ENCODE peak calls at places on chromosomes 1 and 21, in five cellular contexts. L is IMR-90, Q is H1, F is fibroblast of lung, X is MM.1S. D is an unnamed sample.

GRCh38 chr1:55362558-55362957 is 147.4 kb upstream of the USP24 start:
- DNase-seq in L (peak; percentile 85), Q (no peak), F (peak; percentile 85), X (peak; percentile 27), D (no peak)

GRCh38 chr1:171221665-171222591 is 26.4 kb upstream of the FMO1 start:
- DNase-seq in L (peak; percentile 22), Q (no peak), F (peak; percentile 74), X (no peak), D (no peak)

GRCh38 chr1:6037338-6037762 is 8.3 kb upstream of the KCNAB2 start:
- DNase-seq in L (peak; percentile 34), Q (no peak), F (no peak), X (no peak), D (peak; percentile 47)

GRCh38 chr21:41491412-41491811 is 16.5 kb downstream of the TMPRSS2 start:
- DNase-seq in L (no peak), Q (no peak), F (no peak), X (no peak), D (no peak)

GRCh38 chr1:94928293-94928939 is 1.5 kb upstream of the CNN3 start:
- DNase-seq in L (no peak), Q (no peak), F (no peak), X (no peak), D (no peak)

GRCh38 chr1:178653091-178653490 is 72.0 kb upstream of the RALGPS2 start:
- DNase-seq in L (peak; percentile 49), Q (no peak), F (peak; percentile 38), X (no peak), D (no peak)

GRCh38 chr1:154765970-154766369 is 104.1 kb downstream of the KCNN3 start:
- DNase-seq in L (peak; percentile 34), Q (no peak), F (peak; percentile 20), X (peak; percentile 33), D (peak; percentile 25)

GRCh38 chr1:215569987-215570824 is 3.1 kb downstream of the KCTD3 start:
- DNase-seq in L (peak; percentile 20), Q (no peak), F (peak; percentile 44), X (no peak), D (no peak)

GRCh38 chr21:31713973-31714740 is 17.8 kb downstream of the SCAF4 start:
- DNase-seq in L (peak; percentile 45), Q (no peak), F (peak; percentile 53), X (no peak), D (no peak)

GRCh38 chr21:41754481-41754891 is 12.4 kb downstream of the RIPK4 start:
- DNase-seq in L (no peak), Q (no peak), F (no peak), X (no peak), D (no peak)

GRCh38 chr1:213977486-213977842 is 10.3 kb upstream of the PROX1 start:
- DNase-seq in L (no peak), Q (no peak), F (no peak), X (no peak), D (no peak)

GRCh38 chr1:51648180-51649109 is 31.6 kb downstream of the OSBPL9 start:
- DNase-seq in L (peak; percentile 93), Q (no peak), F (peak; percentile 77), X (no peak), D (no peak)

GRCh38 chr1:170734412-170735175 is 70.7 kb downstream of the PRRX1 start:
- DNase-seq in L (peak; percentile 74), Q (no peak), F (peak; percentile 66), X (no peak), D (no peak)

GRCh38 chr1:9700340-9700739 is 48.8 kb downstream of the PIK3CD start:
- DNase-seq in L (peak; percentile 94), Q (no peak), F (peak; percentile 93), X (no peak), D (no peak)

GRCh38 chr1:179824265-179824664 is 53.3 kb downstream of the TOR1AIP2 start:
- DNase-seq in L (no peak), Q (no peak), F (no peak), X (no peak), D (no peak)

GRCh38 chr21:16424331-16424749 is 694.6 kb downstream of the USP25 start:
- DNase-seq in L (no peak), Q (no peak), F (peak; percentile 75), X (no peak), D (no peak)

GRCh38 chr1:151832318-151832984 is 849 bp upstream of the RORC start:
- DNase-seq in L (peak; percentile 41), Q (no peak), F (no peak), X (no peak), D (no peak)

GRCh38 chr1:33970148-33970825 is 106.4 kb downstream of the HMGB4 start:
- DNase-seq in L (no peak), Q (no peak), F (no peak), X (no peak), D (no peak)

GRCh38 chr1:178725603-178726517 is 816 bp downstream of the RALGPS2 start:
- DNase-seq in L (peak; percentile 84), Q (peak; percentile 76), F (peak; percentile 92), X (peak; percentile 95), D (peak; percentile 95)

GRCh38 chr1:67733741-67734690 is 49.0 kb downstream of the GADD45A start:
- DNase-seq in L (no peak), Q (peak; percentile 43), F (no peak), X (no peak), D (peak; percentile 61)

GRCh38 chr1:224542783-224543440 is 73.2 kb upstream of the CNIH3 start:
- DNase-seq in L (peak; percentile 99), Q (no peak), F (peak; percentile 100), X (no peak), D (no peak)

GRCh38 chr1:42753070-42753469 is 13.0 kb upstream of the CLDN19 start:
- DNase-seq in L (peak; percentile 75), Q (no peak), F (peak; percentile 69), X (no peak), D (no peak)

GRCh38 chr1:64042331-64043100 is 160.9 kb upstream of the UBE2U start:
- DNase-seq in L (peak; percentile 98), Q (no peak), F (peak; percentile 97), X (no peak), D (no peak)

GRCh38 chr1:113903496-113904291 is 905 bp downstream of the AP4B1 start:
- DNase-seq in L (no peak), Q (no peak), F (no peak), X (no peak), D (peak; percentile 51)

GRCh38 chr1:62392951-62393350 is 43.9 kb upstream of the USP1 start:
- DNase-seq in L (no peak), Q (no peak), F (no peak), X (no peak), D (no peak)

GRCh38 chr1:1171551-1172340 is 1.9 kb upstream of the TTLL10 start:
- DNase-seq in L (no peak), Q (peak; percentile 50), F (no peak), X (no peak), D (no peak)

GRCh38 chr1:202770135-202770534 is 38.1 kb downstream of the KDM5B start:
- DNase-seq in L (no peak), Q (no peak), F (no peak), X (no peak), D (no peak)

GRCh38 chr21:31911138-31911907 is 38.5 kb downstream of the HUNK start:
- DNase-seq in L (peak; percentile 86), Q (no peak), F (peak; percentile 29), X (no peak), D (no peak)

GRCh38 chr1:89259283-89259971 is 13.2 kb downstream of the GBP5 start:
- DNase-seq in L (no peak), Q (no peak), F (no peak), X (no peak), D (no peak)

GRCh38 chr1:227729881-227730629 is 5.0 kb downstream of the JMJD4 start:
- DNase-seq in L (peak; percentile 64), Q (peak; percentile 81), F (peak; percentile 54), X (peak; percentile 65), D (peak; percentile 69)

GRCh38 chr1:43908858-43909257 is 24.7 kb upstream of the ARTN start:
- DNase-seq in L (no peak), Q (no peak), F (no peak), X (no peak), D (no peak)
- TF ChIP-seq CTCF in L (no peak), Q (peak; percentile 35), F (no peak), X (no peak), D (peak; percentile 25)

GRCh38 chr1:53450225-53450624 is 9.0 kb upstream of the DMRTB1 start:
- DNase-seq in L (no peak), Q (peak; percentile 75), F (no peak), X (no peak), D (no peak)

GRCh38 chr1:53458634-53459033 is 565 bp upstream of the DMRTB1 start:
- DNase-seq in L (no peak), Q (no peak), F (no peak), X (no peak), D (no peak)

GRCh38 chr1:53449693-53450092 is 9.5 kb upstream of the DMRTB1 start:
- DNase-seq in L (no peak), Q (no peak), F (no peak), X (no peak), D (no peak)

GRCh38 chr1:53455592-53455991 is 3.6 kb upstream of the DMRTB1 start:
- DNase-seq in L (no peak), Q (no peak), F (no peak), X (no peak), D (no peak)

DNA sequence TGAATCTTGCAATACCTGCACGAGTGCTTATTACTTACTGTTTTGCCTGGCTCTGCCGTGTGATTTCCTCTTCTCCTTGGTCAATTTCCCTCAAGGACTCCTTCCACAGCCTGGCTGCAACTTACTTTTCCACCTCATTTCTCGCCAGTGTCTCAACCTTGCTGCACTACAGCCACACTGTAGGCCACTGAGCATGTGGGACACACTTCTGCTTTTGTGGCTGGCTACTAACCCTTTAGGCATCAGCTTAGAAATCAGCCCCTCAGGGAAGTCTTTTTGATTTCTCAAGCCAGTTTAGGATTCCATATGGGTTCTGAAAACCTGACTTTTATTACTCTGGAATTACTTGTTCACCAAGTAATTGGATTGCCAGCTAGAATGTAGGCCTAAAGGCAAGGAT is 5.2 kb upstream of the DMRTB1 start:
- DNase-seq in L (no peak), Q (no peak), F (no peak), X (no peak), D (no peak)
- H3K4me2 ChIP-seq in L (no peak overlapping the region), Q (no peak overlapping the region), F (no peak overlapping the region), X (no peak overlapping the region), D (no peak overlapping the region)

GRCh38 chr1:182095946-182096345 is 34.4 kb upstream of the ZNF648 start:
- DNase-seq in L (no peak), Q (no peak), F (no peak), X (no peak), D (no peak)
- H4K20me1 ChIP-seq in L (no peaks in the 10 kb centered on the region), Q (no peaks in the 10 kb centered on the region), F (no peaks in the 10 kb centered on the region), X (no peaks in the 10 kb centered on the region), D (no peaks in the 10 kb centered on the region)

DNA sequence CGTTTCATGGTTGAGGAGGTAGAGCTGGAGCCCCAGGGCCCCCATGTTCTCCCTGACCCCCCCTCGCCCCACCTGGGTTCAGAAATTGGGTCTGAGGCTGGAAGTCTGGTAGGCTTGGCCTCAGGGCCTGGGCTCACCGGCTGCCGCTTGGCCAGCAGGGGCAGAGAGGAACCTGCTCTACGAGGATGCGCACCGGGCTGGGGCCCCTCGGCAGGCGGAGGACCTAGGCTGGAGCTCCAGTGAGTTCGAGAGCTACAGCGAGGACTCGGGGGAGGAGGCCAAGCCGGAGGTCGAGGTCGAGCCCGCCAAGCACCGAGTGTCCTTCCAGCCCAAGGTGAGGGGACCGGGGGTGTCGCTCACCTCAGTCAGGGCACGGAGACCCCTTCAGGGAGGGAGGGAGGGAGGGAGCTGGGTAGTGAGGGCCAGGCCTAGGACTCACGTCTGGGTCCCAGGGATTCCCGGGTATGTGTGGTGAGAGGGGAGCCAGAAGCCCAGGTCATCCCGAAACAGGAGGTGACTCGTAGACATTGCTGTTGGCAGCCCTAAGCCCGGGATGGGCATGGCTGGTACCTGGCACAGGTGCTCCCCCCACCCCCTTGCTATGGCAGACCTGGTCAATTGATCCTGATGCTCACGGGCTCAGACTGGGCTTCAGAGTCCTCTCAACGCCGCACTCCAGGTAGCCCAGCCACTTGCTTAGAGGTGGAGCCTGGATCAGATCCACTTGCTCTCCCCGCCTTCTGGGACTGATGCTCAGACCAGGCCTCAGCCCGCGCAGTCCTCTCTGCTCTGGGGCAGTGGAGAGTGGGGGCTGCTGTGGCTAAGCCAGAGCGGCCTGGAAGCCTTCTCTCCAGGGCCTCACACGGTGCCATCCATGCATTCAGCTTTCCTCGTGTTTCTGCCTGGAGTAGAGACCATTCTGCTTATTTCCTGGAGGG is 68.4 kb downstream of the ARHGEF10L start:
- DNase-seq in L (no peak), Q (no peak), F (no peak), X (no peak), D (no peak)
- TF ChIP-seq CTCF in L (no peak), Q (no peak), F (no peak), X (no peak), D (no peak)

D was measured in OCI-LY7.